ENCODE peak calls at places on chromosome 15, in five cellular contexts. G is stimulated activated CD4-positive, alpha-beta T cell treated with anti-CD3 and anti-CD28 coated beads, Interleukin-15, amount 100 ng/mL, for 48 hours; P is activated naive CD4-positive, alpha-beta T cell; Q is esophagus squamous epithelium; J is CD8-positive, alpha-beta memory T cell. H is an unnamed sample.

GRCh38 chr15:63189955-63190691 is 717 bp downstream of the RAB8B start:
- DNase-seq in G (no peak), P (no peak), Q (no peak), J (no peak), H (no peak)

GRCh38 chr15:45121706-45122417 is 7.7 kb downstream of the DUOXA2 start:
- DNase-seq in G (no peak), P (no peak), Q (no peak), J (no peak), H (no peak)

GRCh38 chr15:26771168-26771916 is 1.5 kb downstream of the GABRB3 start:
- DNase-seq in G (no peak), P (no peak), Q (no peak), J (no peak), H (no peak)

GRCh38 chr15:40891810-40892448 is 2.3 kb upstream of the VPS18 start:
- DNase-seq in G (no peak), P (no peak), Q (no peak), J (no peak), H (no peak)

GRCh38 chr15:34070003-34070402 is 31.0 kb upstream of the AVEN start:
- DNase-seq in G (no peak), P (no peak), Q (no peak), J (no peak), H (no peak)

GRCh38 chr15:93209690-93210425 is 120.8 kb upstream of the RGMA start:
- DNase-seq in G (no peak), P (no peak), Q (no peak), J (no peak), H (no peak)

GRCh38 chr15:45522931-45523331 is 376 bp upstream of the SLC30A4 start:
- DNase-seq in G (no peak), P (no peak), Q (no peak), J (no peak), H (no peak)

GRCh38 chr15:66601521-66601920 is 35.7 kb upstream of the LCTL start:
- DNase-seq in G (no peak), P (no peak), Q (no peak), J (no peak), H (no peak)

GRCh38 chr15:67403428-67403827 is 117.5 kb upstream of the C15orf61 start:
- DNase-seq in G (no peak), P (no peak), Q (no peak), J (no peak), H (no peak)

GRCh38 chr15:59174846-59175831 is 31.5 kb upstream of the LDHAL6B start:
- DNase-seq in G (peak), P (no peak), Q (no peak), J (no peak), H (peak)

H was measured in NCI-H2029 treated with DMSO at 0.1 percent for 48 hours.